ENCODE peak calls at places on chromosomes 13 and 19, in six cellular contexts. One of them, this sample, is unnamed.

GRCh38 chr13:78121459-78122348 is 203.1 kb upstream of the EDNRB start:
- DNase-seq in endothelial cell of umbilical vein: peak
- DNase-seq in suprapubic skin: no peak
- DNase-seq in Peyer's patch: peak
- DNase-seq in adrenal gland: peak
- DNase-seq in heart left ventricle: peak
- DNase-seq in this sample: peak

GRCh38 chr13:113670541-113670940 is 3.5 kb downstream of the GRK1 start:
- DNase-seq in adrenal gland: no peak
- DNase-seq in heart left ventricle: no peak
- DNase-seq in suprapubic skin: no peak
- DNase-seq in endothelial cell of umbilical vein: no peak
- DNase-seq in Peyer's patch: peak
- DNase-seq in this sample: peak

GRCh38 chr19:47305309-47305751 is 4.3 kb upstream of the C5AR1 start:
- DNase-seq in heart left ventricle: peak
- DNase-seq in Peyer's patch: peak
- DNase-seq in suprapubic skin: peak
- DNase-seq in endothelial cell of umbilical vein: peak
- DNase-seq in adrenal gland: peak
- DNase-seq in this sample: peak

GRCh38 chr19:18346091-18346490 is 5.7 kb downstream of the PGPEP1 start:
- DNase-seq in adrenal gland: no peak
- DNase-seq in endothelial cell of umbilical vein: no peak
- DNase-seq in heart left ventricle: no peak
- DNase-seq in suprapubic skin: no peak
- DNase-seq in Peyer's patch: no peak
- DNase-seq in this sample: no peak

GRCh38 chr19:3270908-3271307 is 46.4 kb downstream of the CELF5 start:
- DNase-seq in endothelial cell of umbilical vein: no peak
- DNase-seq in adrenal gland: peak
- DNase-seq in suprapubic skin: no peak
- DNase-seq in Peyer's patch: no peak
- DNase-seq in heart left ventricle: no peak
- DNase-seq in this sample: no peak

GRCh38 chr19:16363133-16363851 is 38.7 kb downstream of the KLF2 start:
- DNase-seq in heart left ventricle: no peak
- DNase-seq in endothelial cell of umbilical vein: no peak
- DNase-seq in adrenal gland: no peak
- DNase-seq in suprapubic skin: no peak
- DNase-seq in Peyer's patch: peak
- DNase-seq in this sample: no peak

GRCh38 chr19:39708594-39708993 is 4.3 kb downstream of the LGALS14 start:
- DNase-seq in Peyer's patch: no peak
- DNase-seq in heart left ventricle: no peak
- DNase-seq in suprapubic skin: no peak
- DNase-seq in adrenal gland: no peak
- DNase-seq in endothelial cell of umbilical vein: no peak
- DNase-seq in this sample: no peak

GRCh38 chr13:75938811-75939525 is 302.8 kb downstream of the LMO7 start:
- DNase-seq in adrenal gland: no peak
- DNase-seq in heart left ventricle: no peak
- DNase-seq in Peyer's patch: no peak
- DNase-seq in suprapubic skin: no peak
- DNase-seq in endothelial cell of umbilical vein: no peak
- DNase-seq in this sample: no peak

GRCh38 chr19:33278023-33278402 is 24.3 kb downstream of the CEBPA start:
- DNase-seq in endothelial cell of umbilical vein: no peak
- DNase-seq in suprapubic skin: no peak
- DNase-seq in adrenal gland: no peak
- DNase-seq in Peyer's patch: no peak
- DNase-seq in heart left ventricle: no peak
- DNase-seq in this sample: no peak

GRCh38 chr13:99382428-99383133 is 75.4 kb upstream of the GPR183 start:
- DNase-seq in heart left ventricle: no peak
- DNase-seq in suprapubic skin: no peak
- DNase-seq in adrenal gland: no peak
- DNase-seq in endothelial cell of umbilical vein: no peak
- DNase-seq in Peyer's patch: peak
- DNase-seq in this sample: no peak

GRCh38 chr13:36413161-36413560 is 19.1 kb upstream of the CCNA1 start:
- DNase-seq in heart left ventricle: no peak
- DNase-seq in suprapubic skin: no peak
- DNase-seq in adrenal gland: no peak
- DNase-seq in Peyer's patch: no peak
- DNase-seq in endothelial cell of umbilical vein: no peak
- DNase-seq in this sample: no peak

GRCh38 chr13:24392972-24393371 is 83.6 kb downstream of the C1QTNF9 start:
- DNase-seq in suprapubic skin: no peak
- DNase-seq in adrenal gland: no peak
- DNase-seq in endothelial cell of umbilical vein: no peak
- DNase-seq in Peyer's patch: no peak
- DNase-seq in heart left ventricle: no peak
- DNase-seq in this sample: no peak

GRCh38 chr19:52991484-52991883 is 22.2 kb upstream of the ERVV-1 start:
- DNase-seq in adrenal gland: no peak
- DNase-seq in heart left ventricle: no peak
- DNase-seq in endothelial cell of umbilical vein: peak
- DNase-seq in suprapubic skin: no peak
- DNase-seq in Peyer's patch: no peak
- DNase-seq in this sample: no peak

GRCh38 chr13:81171065-81171647 is 830.2 kb upstream of the SPRY2 start:
- DNase-seq in endothelial cell of umbilical vein: peak
- DNase-seq in Peyer's patch: no peak
- DNase-seq in suprapubic skin: no peak
- DNase-seq in adrenal gland: no peak
- DNase-seq in heart left ventricle: no peak
- DNase-seq in this sample: no peak
- TF ChIP-seq CTCF in endothelial cell of umbilical vein: peak
- TF ChIP-seq CTCF in Peyer's patch: no peak
- TF ChIP-seq CTCF in suprapubic skin: no peak
- TF ChIP-seq CTCF in adrenal gland: peak
- TF ChIP-seq CTCF in heart left ventricle: peak
- TF ChIP-seq CTCF in this sample: no peak

GRCh38 chr19:35716985-35717664 is 678 bp upstream of the KMT2B start:
- DNase-seq in suprapubic skin: peak
- DNase-seq in endothelial cell of umbilical vein: peak
- DNase-seq in Peyer's patch: peak
- DNase-seq in heart left ventricle: peak
- DNase-seq in adrenal gland: peak
- DNase-seq in this sample: peak
- TF ChIP-seq POLR2A in suprapubic skin: no peak
- TF ChIP-seq POLR2A in endothelial cell of umbilical vein: no peak
- TF ChIP-seq POLR2A in Peyer's patch: peak
- TF ChIP-seq POLR2A in heart left ventricle: peak
- TF ChIP-seq POLR2A in adrenal gland: no peak
- TF ChIP-seq POLR2A in this sample: peak

GRCh38 chr13:101941095-101941777 is 460.6 kb downstream of the FGF14 start:
- DNase-seq in heart left ventricle: no peak
- DNase-seq in suprapubic skin: no peak
- DNase-seq in endothelial cell of umbilical vein: no peak
- DNase-seq in adrenal gland: no peak
- DNase-seq in Peyer's patch: no peak
- DNase-seq in this sample: no peak
- TF ChIP-seq CTCF in heart left ventricle: no peak
- TF ChIP-seq CTCF in suprapubic skin: no peak
- TF ChIP-seq CTCF in endothelial cell of umbilical vein: no peak
- TF ChIP-seq CTCF in adrenal gland: peak
- TF ChIP-seq CTCF in Peyer's patch: no peak
- TF ChIP-seq CTCF in this sample: no peak

DNA sequence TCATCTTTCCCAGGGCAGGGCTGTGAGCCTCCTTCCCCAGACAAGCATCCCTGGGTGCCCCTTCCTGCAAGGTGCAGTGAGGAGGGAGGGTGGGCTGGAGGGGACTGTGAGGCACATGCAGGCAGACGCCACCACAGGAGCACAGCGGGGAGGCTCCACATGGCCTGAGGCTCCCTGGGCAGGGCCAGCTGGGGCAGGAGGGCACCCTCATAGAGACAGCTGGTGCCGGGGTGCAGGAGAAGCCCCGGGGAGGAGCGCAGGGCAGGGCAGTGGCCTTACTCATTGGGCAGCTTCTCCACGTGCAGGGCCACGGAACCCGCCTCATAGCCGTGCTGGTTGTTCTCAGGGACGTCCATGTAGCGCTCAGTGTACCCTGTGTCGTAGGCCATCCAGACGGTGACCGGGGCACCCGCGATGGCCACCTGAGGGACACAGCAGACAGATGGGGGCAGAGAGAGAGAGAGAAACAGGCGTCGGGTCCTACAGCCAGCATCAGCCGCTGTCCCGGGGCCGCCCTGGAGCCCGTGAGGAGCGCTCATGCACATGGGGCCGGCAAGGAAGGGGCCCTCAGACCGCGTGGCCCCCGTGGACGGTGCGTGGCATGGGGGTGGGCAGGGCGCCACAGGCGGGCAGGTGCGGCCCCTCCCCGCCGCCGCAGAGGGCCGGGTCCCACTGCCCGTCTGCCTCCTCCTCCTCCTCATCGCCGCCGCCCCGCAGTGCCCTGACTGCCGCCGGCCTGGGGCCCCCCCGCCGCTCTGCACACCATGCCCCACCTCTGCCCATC is 12.5 kb upstream of the MYDGF start:
- DNase-seq in adrenal gland: no peak
- DNase-seq in endothelial cell of umbilical vein: no peak
- DNase-seq in heart left ventricle: no peak
- DNase-seq in Peyer's patch: no peak
- DNase-seq in suprapubic skin: no peak
- DNase-seq in this sample: no peak
- TF ChIP-seq POLR2A in adrenal gland: no peak
- TF ChIP-seq POLR2A in endothelial cell of umbilical vein: no peak
- TF ChIP-seq POLR2A in heart left ventricle: no peak
- TF ChIP-seq POLR2A in Peyer's patch: no peak
- TF ChIP-seq POLR2A in suprapubic skin: no peak
- TF ChIP-seq POLR2A in this sample: no peak

GRCh38 chr13:101434486-101434885 is 18.0 kb upstream of the ITGBL1 start:
- DNase-seq in adrenal gland: no peak
- DNase-seq in suprapubic skin: no peak
- DNase-seq in heart left ventricle: no peak
- DNase-seq in Peyer's patch: no peak
- DNase-seq in endothelial cell of umbilical vein: no peak
- DNase-seq in this sample: no peak

GRCh38 chr13:101429733-101430132 is 13.4 kb upstream of the NALCN start:
- DNase-seq in suprapubic skin: no peak
- DNase-seq in heart left ventricle: no peak
- DNase-seq in adrenal gland: no peak
- DNase-seq in Peyer's patch: no peak
- DNase-seq in endothelial cell of umbilical vein: no peak
- DNase-seq in this sample: no peak

GRCh38 chr13:101433895-101434294 is 17.6 kb upstream of the NALCN start:
- DNase-seq in endothelial cell of umbilical vein: no peak
- DNase-seq in heart left ventricle: no peak
- DNase-seq in adrenal gland: no peak
- DNase-seq in suprapubic skin: no peak
- DNase-seq in Peyer's patch: no peak
- DNase-seq in this sample: no peak
- TF ChIP-seq CTCF in endothelial cell of umbilical vein: no peak
- TF ChIP-seq CTCF in heart left ventricle: no peak
- TF ChIP-seq CTCF in adrenal gland: no peak
- TF ChIP-seq CTCF in suprapubic skin: no peak
- TF ChIP-seq CTCF in Peyer's patch: no peak
- TF ChIP-seq CTCF in this sample: no peak

GRCh38 chr13:33232883-33233282 is 52.7 kb downstream of the STARD13 start:
- DNase-seq in Peyer's patch: no peak
- DNase-seq in heart left ventricle: no peak
- DNase-seq in suprapubic skin: no peak
- DNase-seq in endothelial cell of umbilical vein: no peak
- DNase-seq in adrenal gland: no peak
- DNase-seq in this sample: no peak

GRCh38 chr13:33231339-33231738 is 54.2 kb downstream of the STARD13 start:
- DNase-seq in Peyer's patch: no peak
- DNase-seq in endothelial cell of umbilical vein: no peak
- DNase-seq in adrenal gland: no peak
- DNase-seq in heart left ventricle: no peak
- DNase-seq in suprapubic skin: no peak
- DNase-seq in this sample: no peak

GRCh38 chr13:33235564-33235963 is 50.0 kb downstream of the STARD13 start:
- DNase-seq in endothelial cell of umbilical vein: no peak
- DNase-seq in Peyer's patch: no peak
- DNase-seq in adrenal gland: no peak
- DNase-seq in heart left ventricle: no peak
- DNase-seq in suprapubic skin: no peak
- DNase-seq in this sample: no peak

GRCh38 chr13:33235078-33235477 is 50.5 kb downstream of the STARD13 start:
- DNase-seq in Peyer's patch: no peak
- DNase-seq in adrenal gland: no peak
- DNase-seq in heart left ventricle: no peak
- DNase-seq in endothelial cell of umbilical vein: no peak
- DNase-seq in suprapubic skin: no peak
- DNase-seq in this sample: no peak

DNA sequence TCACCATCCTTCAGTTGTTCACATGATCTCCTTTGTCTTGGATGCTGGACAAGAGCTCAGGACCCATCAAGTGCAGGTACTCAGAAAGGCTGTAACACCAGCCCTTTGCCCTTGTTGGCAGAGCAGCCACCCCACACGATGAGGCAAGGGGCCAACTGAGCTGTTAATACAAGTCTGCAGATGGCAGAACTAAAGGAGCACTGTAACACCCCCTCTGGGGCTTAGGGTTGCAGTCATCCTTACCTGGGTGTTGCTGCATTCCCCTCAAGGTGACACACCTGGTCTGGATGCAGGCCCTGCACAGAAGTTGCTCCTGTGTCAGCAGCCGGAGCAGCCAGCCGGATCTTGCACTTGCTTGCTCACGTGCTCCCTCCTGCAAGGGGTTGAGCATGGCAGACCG is 52.0 kb downstream of the STARD13 start:
- DNase-seq in adrenal gland: no peak
- DNase-seq in suprapubic skin: no peak
- DNase-seq in heart left ventricle: peak
- DNase-seq in Peyer's patch: no peak
- DNase-seq in endothelial cell of umbilical vein: no peak
- DNase-seq in this sample: no peak
- TF ChIP-seq POLR2A in adrenal gland: no peak
- TF ChIP-seq POLR2A in suprapubic skin: no peak
- TF ChIP-seq POLR2A in heart left ventricle: no peak
- TF ChIP-seq POLR2A in Peyer's patch: no peak
- TF ChIP-seq POLR2A in endothelial cell of umbilical vein: no peak
- TF ChIP-seq POLR2A in this sample: no peak

DNA sequence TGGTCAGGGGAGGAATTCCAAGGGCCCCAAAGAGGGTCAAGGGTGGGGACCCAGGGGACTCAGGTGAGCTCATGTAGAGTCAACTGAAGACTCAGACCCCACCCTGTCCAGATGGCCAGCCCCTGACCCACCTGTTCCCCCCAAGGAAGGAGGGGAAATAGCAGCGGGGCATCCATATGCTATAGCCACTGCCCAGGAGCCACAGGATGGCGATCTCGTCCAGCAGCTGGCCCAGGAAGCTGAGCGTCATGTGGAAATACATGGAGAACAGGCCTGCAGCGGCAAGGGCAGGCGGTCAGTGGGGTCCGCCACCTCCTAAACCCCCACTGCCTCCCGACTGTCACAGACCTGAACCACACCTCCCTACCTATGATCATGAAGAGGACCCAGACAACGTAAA is 21.4 kb downstream of the ACER1 start:
- DNase-seq in heart left ventricle: no peak
- DNase-seq in endothelial cell of umbilical vein: no peak
- DNase-seq in adrenal gland: no peak
- DNase-seq in suprapubic skin: no peak
- DNase-seq in Peyer's patch: no peak
- DNase-seq in this sample: no peak
- TF ChIP-seq CTCF in heart left ventricle: no peak
- TF ChIP-seq CTCF in endothelial cell of umbilical vein: no peak
- TF ChIP-seq CTCF in adrenal gland: no peak
- TF ChIP-seq CTCF in suprapubic skin: no peak
- TF ChIP-seq CTCF in Peyer's patch: no peak
- TF ChIP-seq CTCF in this sample: no peak

GRCh38 chr19:58554494-58555368 is at the start of gene CHMP2A:
- DNase-seq in suprapubic skin: peak
- DNase-seq in adrenal gland: peak
- DNase-seq in heart left ventricle: peak
- DNase-seq in Peyer's patch: peak
- DNase-seq in endothelial cell of umbilical vein: peak
- DNase-seq in this sample: peak
- TF ChIP-seq POLR2A in suprapubic skin: peak
- TF ChIP-seq POLR2A in adrenal gland: peak
- TF ChIP-seq POLR2A in heart left ventricle: peak
- TF ChIP-seq POLR2A in Peyer's patch: peak
- TF ChIP-seq POLR2A in endothelial cell of umbilical vein: peak
- TF ChIP-seq POLR2A in this sample: peak